ENCODE peak calls at places on chromosomes 2 and 18, in eight cellular contexts. One of them, this sample, is unnamed.

GRCh38 chr2:20094955-20095354 is 43.5 kb upstream of the LAPTM4A start:
- DNase-seq in IMR-90: no peak
- DNase-seq in epithelial cell of proximal tubule: no peak
- DNase-seq in fibroblast of pulmonary artery: no peak
- DNase-seq in cardiac muscle cell: no peak
- DNase-seq in testis: no peak
- DNase-seq in SK-N-SH: no peak
- DNase-seq in cardiac fibroblast: no peak
- DNase-seq in this sample: peak; percentile 53

GRCh38 chr2:234978466-234979203 is 26.8 kb downstream of the SH3BP4 start:
- DNase-seq in IMR-90: peak; percentile 61
- DNase-seq in epithelial cell of proximal tubule: no peak
- DNase-seq in fibroblast of pulmonary artery: peak; percentile 45
- DNase-seq in cardiac muscle cell: no peak
- DNase-seq in testis: no peak
- DNase-seq in SK-N-SH: no peak
- DNase-seq in cardiac fibroblast: peak; percentile 55
- DNase-seq in this sample: peak; percentile 36

GRCh38 chr2:197777823-197778407 is 7.2 kb downstream of the BOLL start:
- DNase-seq in IMR-90: peak; percentile 51
- DNase-seq in epithelial cell of proximal tubule: no peak
- DNase-seq in fibroblast of pulmonary artery: peak; percentile 69
- DNase-seq in cardiac muscle cell: peak; percentile 19
- DNase-seq in testis: no peak
- DNase-seq in SK-N-SH: peak; percentile 30
- DNase-seq in cardiac fibroblast: peak; percentile 68
- DNase-seq in this sample: peak; percentile 59

GRCh38 chr2:215384710-215385109 is 51.2 kb downstream of the FN1 start:
- DNase-seq in IMR-90: no peak
- DNase-seq in epithelial cell of proximal tubule: no peak
- DNase-seq in fibroblast of pulmonary artery: no peak
- DNase-seq in cardiac muscle cell: no peak
- DNase-seq in testis: no peak
- DNase-seq in SK-N-SH: no peak
- DNase-seq in cardiac fibroblast: no peak
- DNase-seq in this sample: no peak

GRCh38 chr2:102033028-102033749 is 41.4 kb downstream of the IL1R2 start:
- DNase-seq in IMR-90: peak; percentile 79
- DNase-seq in epithelial cell of proximal tubule: peak; percentile 66
- DNase-seq in fibroblast of pulmonary artery: peak; percentile 98
- DNase-seq in cardiac muscle cell: no peak
- DNase-seq in testis: peak; percentile 70
- DNase-seq in SK-N-SH: no peak
- DNase-seq in cardiac fibroblast: peak; percentile 90
- DNase-seq in this sample: peak; percentile 89

GRCh38 chr2:190999058-190999457 is 14.9 kb downstream of the STAT1 start:
- DNase-seq in IMR-90: no peak
- DNase-seq in epithelial cell of proximal tubule: no peak
- DNase-seq in fibroblast of pulmonary artery: no peak
- DNase-seq in cardiac muscle cell: no peak
- DNase-seq in testis: no peak
- DNase-seq in SK-N-SH: no peak
- DNase-seq in cardiac fibroblast: no peak
- DNase-seq in this sample: no peak

GRCh38 chr2:118498943-118499342 is 348.5 kb downstream of the EN1 start:
- DNase-seq in IMR-90: no peak
- DNase-seq in epithelial cell of proximal tubule: no peak
- DNase-seq in fibroblast of pulmonary artery: no peak
- DNase-seq in cardiac muscle cell: no peak
- DNase-seq in testis: no peak
- DNase-seq in SK-N-SH: no peak
- DNase-seq in cardiac fibroblast: no peak
- DNase-seq in this sample: no peak

GRCh38 chr2:55966431-55967118 is 43.0 kb upstream of the EFEMP1 start:
- DNase-seq in IMR-90: peak; percentile 20
- DNase-seq in epithelial cell of proximal tubule: no peak
- DNase-seq in fibroblast of pulmonary artery: peak; percentile 43
- DNase-seq in cardiac muscle cell: no peak
- DNase-seq in testis: no peak
- DNase-seq in SK-N-SH: no peak
- DNase-seq in cardiac fibroblast: peak; percentile 44
- DNase-seq in this sample: peak; percentile 40

GRCh38 chr2:177169810-177170514 is 42.6 kb upstream of the HNRNPA3 start:
- DNase-seq in IMR-90: no peak
- DNase-seq in epithelial cell of proximal tubule: no peak
- DNase-seq in fibroblast of pulmonary artery: no peak
- DNase-seq in cardiac muscle cell: no peak
- DNase-seq in testis: no peak
- DNase-seq in SK-N-SH: no peak
- DNase-seq in cardiac fibroblast: no peak
- DNase-seq in this sample: no peak

GRCh38 chr18:36217348-36217747 is 30.1 kb downstream of the MOCOS start:
- DNase-seq in IMR-90: no peak
- DNase-seq in epithelial cell of proximal tubule: no peak
- DNase-seq in fibroblast of pulmonary artery: no peak
- DNase-seq in cardiac muscle cell: no peak
- DNase-seq in testis: no peak
- DNase-seq in SK-N-SH: no peak
- DNase-seq in cardiac fibroblast: peak; percentile 1
- DNase-seq in this sample: no peak

GRCh38 chr2:127675335-127676261 is at the start of gene LIMS2:
- DNase-seq in IMR-90: peak; percentile 33
- DNase-seq in epithelial cell of proximal tubule: no peak
- DNase-seq in fibroblast of pulmonary artery: peak; percentile 25
- DNase-seq in cardiac muscle cell: peak; percentile 81
- DNase-seq in testis: peak; percentile 21
- DNase-seq in SK-N-SH: peak; percentile 85
- DNase-seq in cardiac fibroblast: peak; percentile 46
- DNase-seq in this sample: peak; percentile 33

GRCh38 chr2:152421521-152422367 is 86.8 kb downstream of the FMNL2 start:
- DNase-seq in IMR-90: peak; percentile 99
- DNase-seq in epithelial cell of proximal tubule: peak; percentile 97
- DNase-seq in fibroblast of pulmonary artery: peak; percentile 99
- DNase-seq in cardiac muscle cell: no peak
- DNase-seq in testis: peak; percentile 23
- DNase-seq in SK-N-SH: peak; percentile 41
- DNase-seq in cardiac fibroblast: peak; percentile 99
- DNase-seq in this sample: peak; percentile 99

GRCh38 chr18:34659579-34660517 is 50.2 kb upstream of the DTNA start:
- DNase-seq in IMR-90: peak; percentile 97
- DNase-seq in epithelial cell of proximal tubule: peak; percentile 93
- DNase-seq in fibroblast of pulmonary artery: peak; percentile 98
- DNase-seq in cardiac muscle cell: peak; percentile 82
- DNase-seq in testis: peak; percentile 91
- DNase-seq in SK-N-SH: peak; percentile 46
- DNase-seq in cardiac fibroblast: peak; percentile 98
- DNase-seq in this sample: peak; percentile 96

GRCh38 chr2:216651370-216651881 is 18.2 kb downstream of the IGFBP2 start:
- DNase-seq in IMR-90: peak; percentile 87
- DNase-seq in epithelial cell of proximal tubule: no peak
- DNase-seq in fibroblast of pulmonary artery: peak; percentile 74
- DNase-seq in cardiac muscle cell: no peak
- DNase-seq in testis: no peak
- DNase-seq in SK-N-SH: no peak
- DNase-seq in cardiac fibroblast: peak; percentile 66
- DNase-seq in this sample: peak; percentile 71

GRCh38 chr2:200288670-200289429 is 17.6 kb upstream of the SPATS2L start:
- DNase-seq in IMR-90: peak; percentile 79
- DNase-seq in epithelial cell of proximal tubule: no peak
- DNase-seq in fibroblast of pulmonary artery: peak; percentile 35
- DNase-seq in cardiac muscle cell: no peak
- DNase-seq in testis: no peak
- DNase-seq in SK-N-SH: no peak
- DNase-seq in cardiac fibroblast: peak; percentile 32
- DNase-seq in this sample: peak; percentile 92

GRCh38 chr2:223590964-223591363 is 11.2 kb downstream of the SCG2 start:
- DNase-seq in IMR-90: peak; percentile 92
- DNase-seq in epithelial cell of proximal tubule: no peak
- DNase-seq in fibroblast of pulmonary artery: peak; percentile 25
- DNase-seq in cardiac muscle cell: no peak
- DNase-seq in testis: no peak
- DNase-seq in SK-N-SH: no peak
- DNase-seq in cardiac fibroblast: peak; percentile 88
- DNase-seq in this sample: peak; percentile 94

GRCh38 chr18:42306208-42306980 is 351.4 kb downstream of the PIK3C3 start:
- DNase-seq in IMR-90: no peak
- DNase-seq in epithelial cell of proximal tubule: no peak
- DNase-seq in fibroblast of pulmonary artery: peak; percentile 4
- DNase-seq in cardiac muscle cell: no peak
- DNase-seq in testis: no peak
- DNase-seq in SK-N-SH: no peak
- DNase-seq in cardiac fibroblast: peak; percentile 45
- DNase-seq in this sample: peak; percentile 30

GRCh38 chr2:181876614-181877063 is 14.9 kb upstream of the ITPRID2 start:
- DNase-seq in IMR-90: peak; percentile 68
- DNase-seq in epithelial cell of proximal tubule: peak; percentile 72
- DNase-seq in fibroblast of pulmonary artery: peak; percentile 38
- DNase-seq in cardiac muscle cell: no peak
- DNase-seq in testis: no peak
- DNase-seq in SK-N-SH: no peak
- DNase-seq in cardiac fibroblast: peak; percentile 87
- DNase-seq in this sample: peak; percentile 84

GRCh38 chr18:45522371-45522770 is 92.9 kb upstream of the SLC14A2 start:
- DNase-seq in IMR-90: peak; percentile 2
- DNase-seq in epithelial cell of proximal tubule: no peak
- DNase-seq in fibroblast of pulmonary artery: peak; percentile 30
- DNase-seq in cardiac muscle cell: no peak
- DNase-seq in testis: no peak
- DNase-seq in SK-N-SH: no peak
- DNase-seq in cardiac fibroblast: no peak
- DNase-seq in this sample: peak; percentile 73

GRCh38 chr18:13566941-13567762 is 159.2 kb downstream of the FAM210A start:
- DNase-seq in IMR-90: no peak
- DNase-seq in epithelial cell of proximal tubule: no peak
- DNase-seq in fibroblast of pulmonary artery: no peak
- DNase-seq in cardiac muscle cell: peak; percentile 67
- DNase-seq in testis: peak; percentile 43
- DNase-seq in SK-N-SH: no peak
- DNase-seq in cardiac fibroblast: no peak
- DNase-seq in this sample: no peak

DNA sequence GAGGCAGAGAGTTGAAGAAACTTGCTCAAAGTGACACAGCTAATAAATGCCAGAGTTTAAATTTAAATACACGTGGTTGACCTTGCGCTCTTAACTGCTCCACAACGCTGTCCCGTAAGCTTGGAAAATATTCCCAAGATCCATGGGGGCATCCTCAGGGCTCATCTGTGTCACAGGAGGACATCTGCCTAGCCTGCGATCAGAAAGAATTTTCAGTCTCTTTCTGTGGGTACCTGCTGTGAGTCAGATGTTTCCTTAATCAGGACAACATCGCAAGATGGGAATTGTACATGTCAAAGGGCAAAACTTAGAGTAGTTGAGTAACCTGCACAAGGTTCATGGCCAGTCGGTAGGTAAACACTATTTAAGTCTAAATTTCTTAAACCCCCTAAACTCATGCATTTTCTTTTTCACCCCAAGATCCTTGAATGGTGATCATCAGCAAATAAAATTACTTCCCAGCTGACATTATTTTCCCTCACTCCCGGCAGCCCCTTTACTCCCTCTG is 1.4 kb downstream of the CMPK2 start:
- DNase-seq in IMR-90: no peak
- DNase-seq in epithelial cell of proximal tubule: no peak
- DNase-seq in fibroblast of pulmonary artery: no peak
- DNase-seq in cardiac muscle cell: no peak
- DNase-seq in testis: no peak
- DNase-seq in SK-N-SH: no peak
- DNase-seq in cardiac fibroblast: no peak
- DNase-seq in this sample: no peak
- H3K4me3 ChIP-seq in IMR-90: no peak overlapping the region
- H3K4me3 ChIP-seq in epithelial cell of proximal tubule: no peak overlapping the region
- H3K4me3 ChIP-seq in fibroblast of pulmonary artery: no peak overlapping the region
- H3K4me3 ChIP-seq in cardiac muscle cell: no peak overlapping the region
- H3K4me3 ChIP-seq in testis: peak overlapping the region; percentile 86
- H3K4me3 ChIP-seq in SK-N-SH: no peak overlapping the region
- H3K4me3 ChIP-seq in cardiac fibroblast: no peak overlapping the region
- H3K4me3 ChIP-seq in this sample: no peak overlapping the region

GRCh38 chr2:65313126-65313953 is 85.7 kb downstream of the ACTR2 start:
- DNase-seq in IMR-90: no peak
- DNase-seq in epithelial cell of proximal tubule: no peak
- DNase-seq in fibroblast of pulmonary artery: peak; percentile 21
- DNase-seq in cardiac muscle cell: no peak
- DNase-seq in testis: no peak
- DNase-seq in SK-N-SH: no peak
- DNase-seq in cardiac fibroblast: no peak
- DNase-seq in this sample: no peak

GRCh38 chr2:65311049-65311448 is 83.4 kb downstream of the ACTR2 start:
- DNase-seq in IMR-90: no peak
- DNase-seq in epithelial cell of proximal tubule: no peak
- DNase-seq in fibroblast of pulmonary artery: no peak
- DNase-seq in cardiac muscle cell: no peak
- DNase-seq in testis: no peak
- DNase-seq in SK-N-SH: no peak
- DNase-seq in cardiac fibroblast: no peak
- DNase-seq in this sample: no peak

GRCh38 chr2:65311596-65311995 is 84.0 kb downstream of the ACTR2 start:
- DNase-seq in IMR-90: no peak
- DNase-seq in epithelial cell of proximal tubule: no peak
- DNase-seq in fibroblast of pulmonary artery: no peak
- DNase-seq in cardiac muscle cell: no peak
- DNase-seq in testis: no peak
- DNase-seq in SK-N-SH: no peak
- DNase-seq in cardiac fibroblast: no peak
- DNase-seq in this sample: no peak

GRCh38 chr2:65305899-65306298 is 78.3 kb downstream of the ACTR2 start:
- DNase-seq in IMR-90: no peak
- DNase-seq in epithelial cell of proximal tubule: no peak
- DNase-seq in fibroblast of pulmonary artery: no peak
- DNase-seq in cardiac muscle cell: no peak
- DNase-seq in testis: no peak
- DNase-seq in SK-N-SH: no peak
- DNase-seq in cardiac fibroblast: no peak
- DNase-seq in this sample: no peak

GRCh38 chr2:65309699-65310098 is 82.1 kb downstream of the ACTR2 start:
- DNase-seq in IMR-90: no peak
- DNase-seq in epithelial cell of proximal tubule: no peak
- DNase-seq in fibroblast of pulmonary artery: no peak
- DNase-seq in cardiac muscle cell: no peak
- DNase-seq in testis: no peak
- DNase-seq in SK-N-SH: no peak
- DNase-seq in cardiac fibroblast: peak; percentile 34
- DNase-seq in this sample: no peak
- TF ChIP-seq CTCF in IMR-90: no peak
- TF ChIP-seq CTCF in epithelial cell of proximal tubule: no peak
- TF ChIP-seq CTCF in fibroblast of pulmonary artery: no peak
- TF ChIP-seq CTCF in cardiac muscle cell: no peak
- TF ChIP-seq CTCF in testis: no peak
- TF ChIP-seq CTCF in SK-N-SH: no peak
- TF ChIP-seq CTCF in cardiac fibroblast: no peak
- TF ChIP-seq CTCF in this sample: no peak

GRCh38 chr2:71346065-71346464 is 14.5 kb downstream of the ZNF638 start:
- DNase-seq in IMR-90: no peak
- DNase-seq in epithelial cell of proximal tubule: no peak
- DNase-seq in fibroblast of pulmonary artery: no peak
- DNase-seq in cardiac muscle cell: no peak
- DNase-seq in testis: no peak
- DNase-seq in SK-N-SH: no peak
- DNase-seq in cardiac fibroblast: no peak
- DNase-seq in this sample: no peak
- H3K4me3 ChIP-seq in IMR-90: no peak overlapping the region
- H3K4me3 ChIP-seq in epithelial cell of proximal tubule: no peak overlapping the region
- H3K4me3 ChIP-seq in fibroblast of pulmonary artery: no peak overlapping the region
- H3K4me3 ChIP-seq in cardiac muscle cell: no peak overlapping the region
- H3K4me3 ChIP-seq in testis: no peak overlapping the region
- H3K4me3 ChIP-seq in SK-N-SH: no peak overlapping the region
- H3K4me3 ChIP-seq in cardiac fibroblast: no peak overlapping the region
- H3K4me3 ChIP-seq in this sample: no peak overlapping the region

GRCh38 chr2:186848873-186849578 is at the start of gene ZSWIM2:
- DNase-seq in IMR-90: peak; percentile 88
- DNase-seq in epithelial cell of proximal tubule: peak; percentile 10
- DNase-seq in fibroblast of pulmonary artery: peak; percentile 95
- DNase-seq in cardiac muscle cell: peak; percentile 83
- DNase-seq in testis: peak; percentile 76
- DNase-seq in SK-N-SH: peak; percentile 78
- DNase-seq in cardiac fibroblast: peak; percentile 95
- DNase-seq in this sample: peak; percentile 87
- TF ChIP-seq CTCF in IMR-90: no peak
- TF ChIP-seq CTCF in epithelial cell of proximal tubule: no peak
- TF ChIP-seq CTCF in fibroblast of pulmonary artery: no peak
- TF ChIP-seq CTCF in cardiac muscle cell: no peak
- TF ChIP-seq CTCF in testis: no peak
- TF ChIP-seq CTCF in SK-N-SH: no peak
- TF ChIP-seq CTCF in cardiac fibroblast: no peak
- TF ChIP-seq CTCF in this sample: no peak